ENCODE peak calls at places on chromosomes 3 and 15, in ten cellular contexts. W is DND-41; N is hepatocyte; C is mammary epithelial cell; Q is CD8-positive, alpha-beta T cell; O is HCT116; U is fibroblast of mammary gland; K is CD8-positive, alpha-beta memory T cell; X is psoas muscle; I is tibial artery. S is an unnamed sample.
A peak's percentile ranks its signal among the peaks of the same experiment; 100 is the strongest.

GRCh38 chr15:101773496-101774100 is 29.7 kb upstream of the OR4F6 start:
- DNase-seq in W (no peak), N (peak; percentile 32), C (no peak), Q (no peak), O (peak; percentile 3), U (no peak), K (no peak), X (no peak), I (no peak), S (no peak)

GRCh38 chr3:138328341-138328740 is 1.3 kb downstream of the NME9 start:
- DNase-seq in W (no peak), N (peak; percentile 24), C (no peak), Q (no peak), O (no peak), U (peak; percentile 53), K (no peak), X (no peak), I (no peak), S (no peak)

GRCh38 chr3:23900744-23901143 is 16.0 kb downstream of the NKIRAS1 start:
- DNase-seq in W (no peak), N (no peak), C (no peak), Q (no peak), O (no peak), U (peak; percentile 61), K (no peak), X (no peak), I (no peak), S (no peak)

GRCh38 chr3:120661106-120661962 is 20.7 kb downstream of the HGD start:
- DNase-seq in W (no peak), N (no peak), C (no peak), Q (no peak), O (no peak), U (no peak), K (no peak), X (no peak), I (no peak), S (no peak)

GRCh38 chr3:150385296-150386242 is 22.5 kb upstream of the TSC22D2 start:
- DNase-seq in W (no peak), N (no peak), C (no peak), Q (no peak), O (no peak), U (no peak), K (no peak), X (no peak), I (no peak), S (no peak)

GRCh38 chr3:170953736-170954135 is 45.3 kb upstream of the EIF5A2 start:
- DNase-seq in W (no peak), N (no peak), C (no peak), Q (no peak), O (no peak), U (no peak), K (no peak), X (no peak), I (no peak), S (no peak)

GRCh38 chr3:194686816-194687637 is 1.3 kb downstream of the FAM43A start:
- DNase-seq in W (no peak), N (peak; percentile 57), C (peak; percentile 40), Q (peak; percentile 15), O (no peak), U (peak; percentile 53), K (peak; percentile 55), X (peak; percentile 80), I (peak; percentile 73), S (peak; percentile 85)

GRCh38 chr15:45088801-45089711 is 24.9 kb downstream of the DUOX2 start:
- DNase-seq in W (no peak), N (peak; percentile 66), C (no peak), Q (no peak), O (no peak), U (peak; percentile 14), K (no peak), X (no peak), I (peak; percentile 11), S (no peak)

GRCh38 chr3:13565581-13566461 is 16.9 kb downstream of the FBLN2 start:
- DNase-seq in W (no peak), N (no peak), C (no peak), Q (no peak), O (no peak), U (no peak), K (no peak), X (peak; percentile 32), I (no peak), S (no peak)

GRCh38 chr15:40957581-40958051 is 4.3 kb downstream of the CHAC1 start:
- DNase-seq in W (no peak), N (no peak), C (no peak), Q (no peak), O (no peak), U (no peak), K (no peak), X (peak; percentile 94), I (peak; percentile 91), S (peak; percentile 88)

GRCh38 chr3:188944108-188944507 is 227.7 kb upstream of the TPRG1 start:
- DNase-seq in W (no peak), N (no peak), C (no peak), Q (no peak), O (no peak), U (no peak), K (no peak), X (no peak), I (no peak), S (no peak)

DNA sequence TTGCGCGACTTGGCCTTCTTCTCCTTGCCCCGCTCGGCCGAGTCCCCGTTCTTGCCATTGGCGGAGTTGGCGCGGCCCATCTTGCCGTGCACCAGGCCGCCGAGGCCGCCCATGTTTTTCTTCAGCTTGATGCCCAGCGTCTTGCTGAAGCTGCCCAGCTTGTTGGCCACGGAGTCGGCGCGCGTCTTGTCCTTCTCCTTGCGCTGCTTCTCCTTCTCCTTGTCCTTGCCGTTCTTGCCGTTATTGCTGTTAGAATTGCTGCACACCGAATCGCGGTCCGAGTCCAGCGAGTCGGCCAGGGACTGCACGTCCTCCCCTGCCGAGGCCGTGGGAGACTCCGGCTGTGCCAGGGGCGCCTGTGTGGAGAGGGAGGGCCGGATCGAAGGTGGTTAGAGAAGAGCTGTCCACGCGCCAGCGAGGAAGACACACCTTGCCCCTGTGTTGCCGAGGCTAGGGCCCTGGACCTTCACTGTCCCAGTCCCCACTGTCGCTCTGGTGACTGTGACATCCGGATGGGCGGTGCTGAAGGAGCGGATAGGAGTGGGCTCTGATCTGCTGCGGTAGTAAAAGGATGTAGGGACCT is 157.8 kb downstream of the KLF13 start:
- DNase-seq in W (no peak), N (no peak), C (no peak), Q (no peak), O (no peak), U (no peak), K (no peak), X (no peak), I (peak; percentile 56), S (no peak)
- H3K4me3 ChIP-seq in W (no peak overlapping the region), N (no peak overlapping the region), C (no peak overlapping the region), Q (peak overlapping the region; percentile 31), O (no peak overlapping the region), U (no peak overlapping the region), K (no peak overlapping the region), X (no peak overlapping the region), I (no peak overlapping the region), S (no peak overlapping the region)

GRCh38 chr15:99409097-99409473 is 156.7 kb upstream of the MEF2A start:
- DNase-seq in W (no peak), N (peak; percentile 72), C (peak; percentile 58), Q (no peak), O (peak; percentile 38), U (peak; percentile 66), K (no peak), X (peak; percentile 85), I (peak; percentile 81), S (peak; percentile 83)
- H3K4me3 ChIP-seq in W (no peak overlapping the region), N (no peak overlapping the region), C (no peak overlapping the region), Q (no peak overlapping the region), O (no peak overlapping the region), U (no peak overlapping the region), K (no peak overlapping the region), X (no peak overlapping the region), I (no peak overlapping the region), S (no peak overlapping the region)

GRCh38 chr3:114454592-114455251 is 160.9 kb downstream of the TIGIT start:
- DNase-seq in W (no peak), N (no peak), C (peak; percentile 49), Q (no peak), O (no peak), U (peak; percentile 34), K (no peak), X (no peak), I (no peak), S (no peak)

GRCh38 chr3:114452176-114452744 is 158.4 kb downstream of the TIGIT start:
- DNase-seq in W (no peak), N (no peak), C (no peak), Q (no peak), O (no peak), U (no peak), K (no peak), X (no peak), I (no peak), S (no peak)

GRCh38 chr3:114456742-114457141 is 162.9 kb downstream of the TIGIT start:
- DNase-seq in W (no peak), N (no peak), C (no peak), Q (no peak), O (no peak), U (no peak), K (no peak), X (no peak), I (no peak), S (no peak)

GRCh38 chr3:114453296-114453888 is 159.6 kb downstream of the TIGIT start:
- DNase-seq in W (no peak), N (no peak), C (no peak), Q (no peak), O (no peak), U (no peak), K (no peak), X (no peak), I (no peak), S (no peak)

GRCh38 chr3:114455432-114455831 is 161.6 kb downstream of the TIGIT start:
- DNase-seq in W (no peak), N (no peak), C (no peak), Q (no peak), O (no peak), U (no peak), K (no peak), X (no peak), I (no peak), S (no peak)
- H3K4me3 ChIP-seq in W (no peak overlapping the region), N (no peak overlapping the region), C (no peak overlapping the region), Q (no peak overlapping the region), O (no peak overlapping the region), U (no peak overlapping the region), K (no peak overlapping the region), X (peak overlapping the region; percentile 56), I (peak overlapping the region; percentile 54), S (peak overlapping the region; percentile 99)

GRCh38 chr3:196327405-196327804 is 9.4 kb upstream of the DYNLT2B start:
- DNase-seq in W (no peak), N (no peak), C (no peak), Q (no peak), O (no peak), U (no peak), K (no peak), X (no peak), I (no peak), S (no peak)
- H3K4me3 ChIP-seq in W (no peak overlapping the region), N (no peak overlapping the region), C (no peak overlapping the region), Q (no peak overlapping the region), O (no peak overlapping the region), U (no peak overlapping the region), K (no peak overlapping the region), X (no peak overlapping the region), I (no peak overlapping the region), S (no peak overlapping the region)

DNA sequence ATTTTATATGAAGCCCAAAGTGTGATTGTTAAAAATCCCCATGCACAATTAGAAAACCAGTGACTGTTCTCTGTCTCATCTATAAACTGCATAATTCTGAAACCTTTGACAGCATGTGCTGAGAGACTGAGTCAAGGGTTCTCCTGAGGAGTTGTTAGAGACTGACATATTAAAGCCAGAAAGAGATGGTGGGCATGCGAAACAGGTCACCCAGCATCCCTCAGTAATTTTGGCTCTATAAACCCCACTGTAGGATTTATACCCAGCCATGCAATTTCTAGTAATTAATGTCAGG is 3.6 kb downstream of the VGLL3 start:
- DNase-seq in W (no peak), N (no peak), C (no peak), Q (no peak), O (no peak), U (no peak), K (no peak), X (no peak), I (no peak), S (no peak)
- H3K4me3 ChIP-seq in W (no peak overlapping the region), N (no peak overlapping the region), C (no peak overlapping the region), Q (no peak overlapping the region), O (no peak overlapping the region), U (peak overlapping the region; percentile 64), K (no peak overlapping the region), X (peak overlapping the region; percentile 71), I (peak overlapping the region; percentile 95), S (peak overlapping the region; percentile 4)